ENCODE peak calls at places on chromosomes 2 and 18, in nine cellular contexts. One of them, this sample, is unnamed.

GRCh38 chr2:114729025-114729424 is 286.6 kb downstream of the DPP10 start:
- DNase-seq in heart left ventricle: no peak
- DNase-seq in body of pancreas: no peak
- DNase-seq in sigmoid colon: no peak
- DNase-seq in A549: peak; percentile 22
- DNase-seq in gastrocnemius medialis: no peak
- DNase-seq in IMR-90: no peak
- DNase-seq in endothelial cell of umbilical vein: no peak
- DNase-seq in ovary: no peak
- DNase-seq in this sample: no peak

GRCh38 chr2:30325542-30326328 is 94.4 kb downstream of the LBH start:
- DNase-seq in heart left ventricle: no peak
- DNase-seq in body of pancreas: no peak
- DNase-seq in sigmoid colon: no peak
- DNase-seq in A549: no peak
- DNase-seq in gastrocnemius medialis: no peak
- DNase-seq in IMR-90: no peak
- DNase-seq in endothelial cell of umbilical vein: no peak
- DNase-seq in ovary: no peak
- DNase-seq in this sample: no peak

GRCh38 chr2:100893753-100894530 is 74.0 kb downstream of the NPAS2 start:
- DNase-seq in heart left ventricle: no peak
- DNase-seq in body of pancreas: no peak
- DNase-seq in sigmoid colon: no peak
- DNase-seq in A549: peak; percentile 96
- DNase-seq in gastrocnemius medialis: no peak
- DNase-seq in IMR-90: no peak
- DNase-seq in endothelial cell of umbilical vein: peak; percentile 82
- DNase-seq in ovary: no peak
- DNase-seq in this sample: peak; percentile 66

GRCh38 chr18:49013961-49014604 is 63.3 kb upstream of the SMAD7 start:
- DNase-seq in heart left ventricle: peak; percentile 5
- DNase-seq in body of pancreas: no peak
- DNase-seq in sigmoid colon: peak; percentile 54
- DNase-seq in A549: no peak
- DNase-seq in gastrocnemius medialis: no peak
- DNase-seq in IMR-90: no peak
- DNase-seq in endothelial cell of umbilical vein: no peak
- DNase-seq in ovary: no peak
- DNase-seq in this sample: no peak

GRCh38 chr2:234919711-234920110 is 32.1 kb upstream of the SH3BP4 start:
- DNase-seq in heart left ventricle: no peak
- DNase-seq in body of pancreas: no peak
- DNase-seq in sigmoid colon: no peak
- DNase-seq in A549: no peak
- DNase-seq in gastrocnemius medialis: no peak
- DNase-seq in IMR-90: peak; percentile 27
- DNase-seq in endothelial cell of umbilical vein: no peak
- DNase-seq in ovary: no peak
- DNase-seq in this sample: no peak

GRCh38 chr18:2822213-2822612 is 24.6 kb upstream of the EMILIN2 start:
- DNase-seq in heart left ventricle: no peak
- DNase-seq in body of pancreas: no peak
- DNase-seq in sigmoid colon: no peak
- DNase-seq in A549: no peak
- DNase-seq in gastrocnemius medialis: no peak
- DNase-seq in IMR-90: no peak
- DNase-seq in endothelial cell of umbilical vein: no peak
- DNase-seq in ovary: no peak
- DNase-seq in this sample: no peak

GRCh38 chr2:41970898-41971660 is 76.7 kb upstream of the PKDCC start:
- DNase-seq in heart left ventricle: no peak
- DNase-seq in body of pancreas: no peak
- DNase-seq in sigmoid colon: no peak
- DNase-seq in A549: no peak
- DNase-seq in gastrocnemius medialis: no peak
- DNase-seq in IMR-90: peak; percentile 12
- DNase-seq in endothelial cell of umbilical vein: no peak
- DNase-seq in ovary: no peak
- DNase-seq in this sample: no peak

GRCh38 chr2:241967096-241967495 is 97.6 kb downstream of the RTP5 start:
- DNase-seq in heart left ventricle: no peak
- DNase-seq in body of pancreas: no peak
- DNase-seq in sigmoid colon: peak; percentile 36
- DNase-seq in A549: no peak
- DNase-seq in gastrocnemius medialis: no peak
- DNase-seq in IMR-90: no peak
- DNase-seq in endothelial cell of umbilical vein: no peak
- DNase-seq in ovary: no peak
- DNase-seq in this sample: no peak

GRCh38 chr2:36253086-36253485 is 102.5 kb upstream of the CRIM1 start:
- DNase-seq in heart left ventricle: no peak
- DNase-seq in body of pancreas: no peak
- DNase-seq in sigmoid colon: no peak
- DNase-seq in A549: no peak
- DNase-seq in gastrocnemius medialis: no peak
- DNase-seq in IMR-90: no peak
- DNase-seq in endothelial cell of umbilical vein: no peak
- DNase-seq in ovary: no peak
- DNase-seq in this sample: no peak

GRCh38 chr2:66445781-66446177 is 10.9 kb downstream of the MEIS1 start:
- DNase-seq in heart left ventricle: peak; percentile 55
- DNase-seq in body of pancreas: no peak
- DNase-seq in sigmoid colon: peak; percentile 67
- DNase-seq in A549: no peak
- DNase-seq in gastrocnemius medialis: no peak
- DNase-seq in IMR-90: no peak
- DNase-seq in endothelial cell of umbilical vein: no peak
- DNase-seq in ovary: no peak
- DNase-seq in this sample: no peak

GRCh38 chr2:120910956-120911951 is 175.6 kb downstream of the GLI2 start:
- DNase-seq in heart left ventricle: peak; percentile 18
- DNase-seq in body of pancreas: no peak
- DNase-seq in sigmoid colon: no peak
- DNase-seq in A549: peak; percentile 93
- DNase-seq in gastrocnemius medialis: no peak
- DNase-seq in IMR-90: peak; percentile 45
- DNase-seq in endothelial cell of umbilical vein: no peak
- DNase-seq in ovary: no peak
- DNase-seq in this sample: no peak

GRCh38 chr18:10949655-10950054 is 199.7 kb downstream of the PIEZO2 start:
- DNase-seq in heart left ventricle: no peak
- DNase-seq in body of pancreas: no peak
- DNase-seq in sigmoid colon: no peak
- DNase-seq in A549: no peak
- DNase-seq in gastrocnemius medialis: no peak
- DNase-seq in IMR-90: peak; percentile 2
- DNase-seq in endothelial cell of umbilical vein: no peak
- DNase-seq in ovary: no peak
- DNase-seq in this sample: no peak
- TF ChIP-seq POLR2A in heart left ventricle: no peak
- TF ChIP-seq POLR2A in body of pancreas: no peak
- TF ChIP-seq POLR2A in sigmoid colon: no peak
- TF ChIP-seq POLR2A in A549: no peak
- TF ChIP-seq POLR2A in gastrocnemius medialis: no peak
- TF ChIP-seq POLR2A in IMR-90: no peak
- TF ChIP-seq POLR2A in endothelial cell of umbilical vein: no peak
- TF ChIP-seq POLR2A in ovary: no peak
- TF ChIP-seq POLR2A in this sample: no peak

DNA sequence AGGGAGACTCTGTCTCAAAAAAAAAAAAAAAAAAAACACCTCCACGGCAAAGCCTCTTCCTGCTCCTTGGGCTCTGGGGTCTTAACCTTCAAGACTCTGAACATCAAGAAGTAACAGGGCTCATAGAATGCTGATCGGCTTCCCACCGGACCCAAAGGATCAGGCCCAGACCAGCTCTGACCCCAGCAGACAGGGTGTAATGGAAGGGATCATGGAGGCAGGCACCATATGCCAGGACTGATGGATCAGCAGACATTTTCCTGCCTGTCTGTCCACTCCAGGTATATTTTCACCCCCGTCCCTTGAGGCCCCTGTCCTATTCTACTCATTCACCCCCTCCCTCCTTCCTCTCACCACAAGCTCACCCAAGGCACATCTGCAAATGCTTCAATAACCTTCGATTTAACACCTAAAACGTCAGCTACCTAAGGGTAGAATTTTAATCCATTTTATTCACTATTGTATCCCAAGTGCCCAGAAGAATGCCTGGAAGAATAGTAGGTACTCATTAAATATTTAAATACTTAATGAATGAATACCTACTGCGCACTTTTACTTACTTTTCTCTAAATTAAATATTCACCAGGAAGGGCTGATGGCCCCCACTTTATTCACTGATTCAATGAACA is 4.6 kb upstream of the SPEG start:
- DNase-seq in heart left ventricle: peak; percentile 19
- DNase-seq in body of pancreas: no peak
- DNase-seq in sigmoid colon: peak; percentile 73
- DNase-seq in A549: no peak
- DNase-seq in gastrocnemius medialis: peak; percentile 39
- DNase-seq in IMR-90: no peak
- DNase-seq in endothelial cell of umbilical vein: no peak
- DNase-seq in ovary: no peak
- DNase-seq in this sample: no peak
- TF ChIP-seq POLR2A in heart left ventricle: no peak
- TF ChIP-seq POLR2A in body of pancreas: no peak
- TF ChIP-seq POLR2A in sigmoid colon: peak; percentile 31
- TF ChIP-seq POLR2A in A549: no peak
- TF ChIP-seq POLR2A in gastrocnemius medialis: no peak
- TF ChIP-seq POLR2A in IMR-90: no peak
- TF ChIP-seq POLR2A in endothelial cell of umbilical vein: no peak
- TF ChIP-seq POLR2A in ovary: no peak
- TF ChIP-seq POLR2A in this sample: no peak

GRCh38 chr18:60905699-60906098 is 427.5 kb upstream of the CDH20 start:
- DNase-seq in heart left ventricle: no peak
- DNase-seq in body of pancreas: no peak
- DNase-seq in sigmoid colon: no peak
- DNase-seq in A549: no peak
- DNase-seq in gastrocnemius medialis: no peak
- DNase-seq in IMR-90: no peak
- DNase-seq in endothelial cell of umbilical vein: peak; percentile 86
- DNase-seq in ovary: no peak
- DNase-seq in this sample: no peak

DNA sequence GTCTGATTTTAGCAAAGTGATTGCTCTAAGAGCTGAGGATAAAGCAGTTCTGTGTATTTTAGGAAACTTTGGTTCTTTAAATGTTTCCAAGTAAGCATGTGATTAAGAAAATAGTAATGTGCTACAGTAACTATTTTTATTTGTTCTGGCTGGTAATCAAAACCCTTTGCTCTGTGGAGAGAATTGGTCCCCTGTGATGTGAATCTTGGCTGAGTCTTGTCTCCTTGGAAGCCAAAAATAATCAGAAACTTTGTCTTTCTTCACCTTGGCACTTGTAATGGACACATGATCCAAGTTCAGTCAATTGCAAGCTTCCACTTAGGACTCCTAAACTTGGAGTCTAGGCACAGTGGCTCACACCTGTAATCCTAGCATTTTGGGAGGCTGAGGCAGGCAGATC is 422.7 kb upstream of the CDH20 start:
- DNase-seq in heart left ventricle: no peak
- DNase-seq in body of pancreas: no peak
- DNase-seq in sigmoid colon: no peak
- DNase-seq in A549: no peak
- DNase-seq in gastrocnemius medialis: no peak
- DNase-seq in IMR-90: no peak
- DNase-seq in endothelial cell of umbilical vein: no peak
- DNase-seq in ovary: no peak
- DNase-seq in this sample: no peak
- TF ChIP-seq POLR2A in heart left ventricle: no peak
- TF ChIP-seq POLR2A in body of pancreas: no peak
- TF ChIP-seq POLR2A in sigmoid colon: no peak
- TF ChIP-seq POLR2A in A549: no peak
- TF ChIP-seq POLR2A in gastrocnemius medialis: no peak
- TF ChIP-seq POLR2A in IMR-90: no peak
- TF ChIP-seq POLR2A in endothelial cell of umbilical vein: no peak
- TF ChIP-seq POLR2A in ovary: no peak
- TF ChIP-seq POLR2A in this sample: no peak

GRCh38 chr2:55277310-55277709 is 8.3 kb upstream of the MTIF2 start:
- DNase-seq in heart left ventricle: no peak
- DNase-seq in body of pancreas: no peak
- DNase-seq in sigmoid colon: no peak
- DNase-seq in A549: no peak
- DNase-seq in gastrocnemius medialis: no peak
- DNase-seq in IMR-90: no peak
- DNase-seq in endothelial cell of umbilical vein: no peak
- DNase-seq in ovary: no peak
- DNase-seq in this sample: no peak

GRCh38 chr2:55283083-55283482 is 14.1 kb upstream of the MTIF2 start:
- DNase-seq in heart left ventricle: no peak
- DNase-seq in body of pancreas: no peak
- DNase-seq in sigmoid colon: no peak
- DNase-seq in A549: no peak
- DNase-seq in gastrocnemius medialis: no peak
- DNase-seq in IMR-90: no peak
- DNase-seq in endothelial cell of umbilical vein: no peak
- DNase-seq in ovary: no peak
- DNase-seq in this sample: no peak

GRCh38 chr2:55282110-55282917 is 13.3 kb upstream of the MTIF2 start:
- DNase-seq in heart left ventricle: peak; percentile 95
- DNase-seq in body of pancreas: peak; percentile 92
- DNase-seq in sigmoid colon: peak; percentile 92
- DNase-seq in A549: peak; percentile 89
- DNase-seq in gastrocnemius medialis: peak; percentile 81
- DNase-seq in IMR-90: peak; percentile 80
- DNase-seq in endothelial cell of umbilical vein: peak; percentile 92
- DNase-seq in ovary: peak; percentile 80
- DNase-seq in this sample: peak; percentile 82
- TF ChIP-seq POLR2A in heart left ventricle: peak; percentile 80
- TF ChIP-seq POLR2A in body of pancreas: peak; percentile 89
- TF ChIP-seq POLR2A in sigmoid colon: peak; percentile 59
- TF ChIP-seq POLR2A in A549: peak; percentile 95
- TF ChIP-seq POLR2A in gastrocnemius medialis: peak; percentile 32
- TF ChIP-seq POLR2A in IMR-90: peak; percentile 24
- TF ChIP-seq POLR2A in endothelial cell of umbilical vein: peak; percentile 98
- TF ChIP-seq POLR2A in ovary: peak; percentile 35
- TF ChIP-seq POLR2A in this sample: peak; percentile 95

GRCh38 chr2:217939220-217939619 is 63.6 kb downstream of the TNS1 start:
- DNase-seq in heart left ventricle: peak; percentile 19
- DNase-seq in body of pancreas: no peak
- DNase-seq in sigmoid colon: no peak
- DNase-seq in A549: no peak
- DNase-seq in gastrocnemius medialis: no peak
- DNase-seq in IMR-90: no peak
- DNase-seq in endothelial cell of umbilical vein: no peak
- DNase-seq in ovary: no peak
- DNase-seq in this sample: no peak
- TF ChIP-seq POLR2A in heart left ventricle: no peak
- TF ChIP-seq POLR2A in body of pancreas: no peak
- TF ChIP-seq POLR2A in sigmoid colon: no peak
- TF ChIP-seq POLR2A in A549: no peak
- TF ChIP-seq POLR2A in gastrocnemius medialis: no peak
- TF ChIP-seq POLR2A in IMR-90: no peak
- TF ChIP-seq POLR2A in endothelial cell of umbilical vein: no peak
- TF ChIP-seq POLR2A in ovary: no peak
- TF ChIP-seq POLR2A in this sample: no peak

This sample was measured in K562.